ENCODE peak calls at places on chromosomes 13 and 19, in five cellular contexts. One of them, this sample, is unnamed.

GRCh38 chr19:6519289-6519688 is 11.5 kb upstream of the TNFSF9 start:
- DNase-seq in cardiac fibroblast: peak; percentile 73
- DNase-seq in progenitor cell of endocrine pancreas: no peak
- DNase-seq in left lung: no peak
- DNase-seq in CD8-positive, alpha-beta T cell: no peak
- DNase-seq in this sample: no peak

GRCh38 chr19:18023596-18024212 is 15.7 kb downstream of the ARRDC2 start:
- DNase-seq in cardiac fibroblast: peak; percentile 96
- DNase-seq in progenitor cell of endocrine pancreas: no peak
- DNase-seq in left lung: peak; percentile 92
- DNase-seq in CD8-positive, alpha-beta T cell: peak; percentile 48
- DNase-seq in this sample: peak; percentile 36

GRCh38 chr19:35247526-35248309 is 1.1 kb upstream of the LSR start:
- DNase-seq in cardiac fibroblast: no peak
- DNase-seq in progenitor cell of endocrine pancreas: peak; percentile 89
- DNase-seq in left lung: peak; percentile 90
- DNase-seq in CD8-positive, alpha-beta T cell: peak; percentile 41
- DNase-seq in this sample: peak; percentile 66

GRCh38 chr13:112194167-112194530 is 127.2 kb downstream of the SOX1 start:
- DNase-seq in cardiac fibroblast: no peak
- DNase-seq in progenitor cell of endocrine pancreas: no peak
- DNase-seq in left lung: no peak
- DNase-seq in CD8-positive, alpha-beta T cell: no peak
- DNase-seq in this sample: no peak

GRCh38 chr13:83168575-83168974 is 713.7 kb downstream of the SLITRK1 start:
- DNase-seq in cardiac fibroblast: peak; percentile 22
- DNase-seq in progenitor cell of endocrine pancreas: no peak
- DNase-seq in left lung: no peak
- DNase-seq in CD8-positive, alpha-beta T cell: no peak
- DNase-seq in this sample: no peak

GRCh38 chr13:29791997-29792775 is 58.2 kb downstream of the UBL3 start:
- DNase-seq in cardiac fibroblast: peak; percentile 3
- DNase-seq in progenitor cell of endocrine pancreas: no peak
- DNase-seq in left lung: no peak
- DNase-seq in CD8-positive, alpha-beta T cell: no peak
- DNase-seq in this sample: no peak

GRCh38 chr13:45781553-45782326 is 69.8 kb downstream of the SIAH3 start:
- DNase-seq in cardiac fibroblast: peak; percentile 10
- DNase-seq in progenitor cell of endocrine pancreas: no peak
- DNase-seq in left lung: no peak
- DNase-seq in CD8-positive, alpha-beta T cell: no peak
- DNase-seq in this sample: no peak

GRCh38 chr13:21361123-21361522 is 98.0 kb downstream of the ZDHHC20 start:
- DNase-seq in cardiac fibroblast: no peak
- DNase-seq in progenitor cell of endocrine pancreas: no peak
- DNase-seq in left lung: no peak
- DNase-seq in CD8-positive, alpha-beta T cell: no peak
- DNase-seq in this sample: no peak

GRCh38 chr13:114082849-114083645 is 49.4 kb downstream of the RASA3 start:
- DNase-seq in cardiac fibroblast: no peak
- DNase-seq in progenitor cell of endocrine pancreas: no peak
- DNase-seq in left lung: no peak
- DNase-seq in CD8-positive, alpha-beta T cell: no peak
- DNase-seq in this sample: no peak

GRCh38 chr19:30123611-30124010 is 181.6 kb downstream of the URI1 start:
- DNase-seq in cardiac fibroblast: no peak
- DNase-seq in progenitor cell of endocrine pancreas: no peak
- DNase-seq in left lung: no peak
- DNase-seq in CD8-positive, alpha-beta T cell: no peak
- DNase-seq in this sample: no peak

GRCh38 chr19:28554321-28555091 is 658.4 kb downstream of the UQCRFS1 start:
- DNase-seq in cardiac fibroblast: no peak
- DNase-seq in progenitor cell of endocrine pancreas: no peak
- DNase-seq in left lung: no peak
- DNase-seq in CD8-positive, alpha-beta T cell: no peak
- DNase-seq in this sample: no peak

GRCh38 chr13:114078501-114079451 is 53.6 kb downstream of the RASA3 start:
- DNase-seq in cardiac fibroblast: peak; percentile 80
- DNase-seq in progenitor cell of endocrine pancreas: no peak
- DNase-seq in left lung: peak; percentile 76
- DNase-seq in CD8-positive, alpha-beta T cell: no peak
- DNase-seq in this sample: no peak

GRCh38 chr13:21579754-21580316 is 24.1 kb downstream of the MICU2 start:
- DNase-seq in cardiac fibroblast: no peak
- DNase-seq in progenitor cell of endocrine pancreas: no peak
- DNase-seq in left lung: no peak
- DNase-seq in CD8-positive, alpha-beta T cell: no peak
- DNase-seq in this sample: no peak

GRCh38 chr19:47176071-47176626 is 45.5 kb downstream of the SAE1 start:
- DNase-seq in cardiac fibroblast: peak; percentile 63
- DNase-seq in progenitor cell of endocrine pancreas: no peak
- DNase-seq in left lung: no peak
- DNase-seq in CD8-positive, alpha-beta T cell: no peak
- DNase-seq in this sample: no peak

GRCh38 chr19:46068345-46069258 is 27.8 kb upstream of the IGFL4 start:
- DNase-seq in cardiac fibroblast: peak; percentile 86
- DNase-seq in progenitor cell of endocrine pancreas: no peak
- DNase-seq in left lung: no peak
- DNase-seq in CD8-positive, alpha-beta T cell: no peak
- DNase-seq in this sample: no peak

GRCh38 chr19:46067691-46068090 is 26.9 kb upstream of the IGFL4 start:
- DNase-seq in cardiac fibroblast: no peak
- DNase-seq in progenitor cell of endocrine pancreas: no peak
- DNase-seq in left lung: no peak
- DNase-seq in CD8-positive, alpha-beta T cell: no peak
- DNase-seq in this sample: no peak

GRCh38 chr19:46060012-46060411 is 19.2 kb upstream of the IGFL4 start:
- DNase-seq in cardiac fibroblast: no peak
- DNase-seq in progenitor cell of endocrine pancreas: no peak
- DNase-seq in left lung: no peak
- DNase-seq in CD8-positive, alpha-beta T cell: no peak
- DNase-seq in this sample: no peak

GRCh38 chr19:46069841-46070341 is 29.1 kb upstream of the IGFL4 start:
- DNase-seq in cardiac fibroblast: peak; percentile 94
- DNase-seq in progenitor cell of endocrine pancreas: no peak
- DNase-seq in left lung: no peak
- DNase-seq in CD8-positive, alpha-beta T cell: no peak
- DNase-seq in this sample: no peak

DNA sequence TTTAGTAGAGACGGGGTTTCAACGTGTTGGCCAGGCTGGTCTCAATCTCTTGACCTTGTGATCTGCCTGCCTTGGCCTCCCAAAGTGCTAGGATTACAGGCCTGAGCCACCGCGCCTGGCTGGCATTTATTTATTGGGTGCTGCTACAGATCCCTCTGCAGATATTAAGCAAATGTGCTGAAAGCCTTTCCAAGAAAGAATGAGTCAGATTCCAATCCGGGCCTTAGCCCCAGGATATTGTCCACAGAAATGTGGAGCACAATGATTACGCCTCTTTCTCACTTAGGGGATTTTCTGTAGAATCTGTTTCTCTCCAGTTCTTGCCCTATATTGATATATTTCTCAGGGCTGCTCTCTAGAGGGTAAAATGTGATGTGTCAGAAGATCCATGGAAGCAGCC is 24.7 kb upstream of the IGFL4 start:
- DNase-seq in cardiac fibroblast: peak; percentile 36
- DNase-seq in progenitor cell of endocrine pancreas: no peak
- DNase-seq in left lung: no peak
- DNase-seq in CD8-positive, alpha-beta T cell: no peak
- DNase-seq in this sample: no peak
- TF ChIP-seq CTCF in cardiac fibroblast: no peak
- TF ChIP-seq CTCF in progenitor cell of endocrine pancreas: no peak
- TF ChIP-seq CTCF in left lung: no peak
- TF ChIP-seq CTCF in CD8-positive, alpha-beta T cell: no peak
- TF ChIP-seq CTCF in this sample: no peak

DNA sequence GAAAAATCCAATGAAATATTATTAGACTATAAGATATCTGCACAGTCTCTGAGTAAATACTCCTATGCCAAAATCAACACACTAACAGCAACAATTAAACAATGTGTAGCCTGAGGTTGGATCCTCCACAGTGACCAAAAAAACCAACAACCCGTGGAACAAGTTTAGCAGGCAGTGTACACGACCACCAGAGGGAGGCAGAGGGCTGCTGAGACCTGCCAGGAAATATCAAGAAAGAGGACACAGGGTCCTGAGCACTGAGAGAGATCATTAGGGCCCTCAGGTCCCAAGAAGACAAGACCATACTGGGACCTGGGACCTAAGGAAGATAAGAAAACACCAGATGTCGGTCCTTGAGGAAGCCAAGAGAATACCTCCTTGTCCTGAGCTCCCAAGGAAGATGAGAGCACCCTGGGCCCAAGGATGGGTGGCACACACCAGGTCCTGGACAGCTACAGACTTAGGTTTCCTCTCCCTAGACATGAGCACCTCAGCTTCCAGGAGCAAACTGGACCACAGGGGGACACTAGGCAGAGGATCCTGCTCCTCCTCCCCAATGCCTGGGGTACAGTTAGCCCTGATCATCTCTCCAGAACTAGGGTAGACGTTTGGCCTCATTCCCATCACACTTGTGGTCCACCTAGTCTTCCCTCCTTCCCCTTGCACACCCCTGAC is 822 bp upstream of the ZNF274 start:
- DNase-seq in cardiac fibroblast: peak; percentile 44
- DNase-seq in progenitor cell of endocrine pancreas: no peak
- DNase-seq in left lung: no peak
- DNase-seq in CD8-positive, alpha-beta T cell: peak; percentile 44
- DNase-seq in this sample: peak; percentile 12
- TF ChIP-seq CTCF in cardiac fibroblast: peak; percentile 73
- TF ChIP-seq CTCF in progenitor cell of endocrine pancreas: peak; percentile 34
- TF ChIP-seq CTCF in left lung: no peak
- TF ChIP-seq CTCF in CD8-positive, alpha-beta T cell: peak; percentile 57
- TF ChIP-seq CTCF in this sample: peak; percentile 30

GRCh38 chr13:109567315-109567714 is 219.1 kb downstream of the IRS2 start:
- DNase-seq in cardiac fibroblast: no peak
- DNase-seq in progenitor cell of endocrine pancreas: no peak
- DNase-seq in left lung: no peak
- DNase-seq in CD8-positive, alpha-beta T cell: no peak
- DNase-seq in this sample: no peak
- TF ChIP-seq CTCF in cardiac fibroblast: peak; percentile 42
- TF ChIP-seq CTCF in progenitor cell of endocrine pancreas: no peak
- TF ChIP-seq CTCF in left lung: no peak
- TF ChIP-seq CTCF in CD8-positive, alpha-beta T cell: no peak
- TF ChIP-seq CTCF in this sample: no peak

DNA sequence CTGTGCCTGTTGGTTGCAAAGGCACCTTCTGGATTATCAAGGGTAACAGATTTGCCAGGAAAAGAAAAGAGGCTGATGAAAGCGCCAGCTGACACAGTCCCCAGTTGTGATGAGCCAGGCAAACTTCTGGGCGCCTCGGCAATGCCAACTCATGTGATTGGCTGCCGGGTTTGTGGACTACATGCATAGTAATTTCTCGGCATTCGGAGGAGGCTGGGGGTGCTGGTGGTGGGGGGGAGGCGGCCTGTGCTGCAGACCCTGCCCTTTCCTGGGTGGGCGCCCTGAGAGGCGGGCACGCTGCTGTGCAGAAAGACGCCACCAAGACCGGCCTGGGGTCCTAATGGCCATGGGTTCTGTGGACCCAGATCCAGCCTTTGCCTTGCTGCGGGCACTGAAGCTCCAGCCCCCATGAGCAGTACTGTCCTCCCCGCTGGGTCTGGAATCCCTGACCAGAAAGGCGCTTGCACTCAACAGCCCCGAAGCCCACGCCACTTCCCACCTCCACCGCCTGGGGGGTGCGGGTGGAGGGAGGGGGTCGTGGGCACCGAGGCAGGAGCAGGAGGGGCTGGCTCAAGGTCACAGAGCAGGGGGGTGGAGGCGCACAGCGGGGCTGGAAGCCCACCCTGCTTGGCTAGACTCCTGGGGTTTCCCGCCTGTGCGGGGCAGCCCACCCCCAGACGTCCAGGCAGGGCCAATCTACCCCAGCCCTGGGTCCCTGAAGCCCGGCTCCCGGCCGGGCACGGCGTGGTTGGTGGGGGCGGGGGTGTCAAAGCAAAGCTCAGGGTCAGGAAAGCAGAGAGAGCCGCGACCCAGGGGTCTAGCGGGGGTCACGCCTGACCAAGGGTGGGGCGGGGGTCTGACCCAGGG is 1.0 kb downstream of the DIRAS1 start:
- DNase-seq in cardiac fibroblast: peak; percentile 28
- DNase-seq in progenitor cell of endocrine pancreas: no peak
- DNase-seq in left lung: no peak
- DNase-seq in CD8-positive, alpha-beta T cell: no peak
- DNase-seq in this sample: no peak
- TF ChIP-seq CTCF in cardiac fibroblast: no peak
- TF ChIP-seq CTCF in progenitor cell of endocrine pancreas: peak; percentile 29
- TF ChIP-seq CTCF in left lung: no peak
- TF ChIP-seq CTCF in CD8-positive, alpha-beta T cell: no peak
- TF ChIP-seq CTCF in this sample: no peak

DNA sequence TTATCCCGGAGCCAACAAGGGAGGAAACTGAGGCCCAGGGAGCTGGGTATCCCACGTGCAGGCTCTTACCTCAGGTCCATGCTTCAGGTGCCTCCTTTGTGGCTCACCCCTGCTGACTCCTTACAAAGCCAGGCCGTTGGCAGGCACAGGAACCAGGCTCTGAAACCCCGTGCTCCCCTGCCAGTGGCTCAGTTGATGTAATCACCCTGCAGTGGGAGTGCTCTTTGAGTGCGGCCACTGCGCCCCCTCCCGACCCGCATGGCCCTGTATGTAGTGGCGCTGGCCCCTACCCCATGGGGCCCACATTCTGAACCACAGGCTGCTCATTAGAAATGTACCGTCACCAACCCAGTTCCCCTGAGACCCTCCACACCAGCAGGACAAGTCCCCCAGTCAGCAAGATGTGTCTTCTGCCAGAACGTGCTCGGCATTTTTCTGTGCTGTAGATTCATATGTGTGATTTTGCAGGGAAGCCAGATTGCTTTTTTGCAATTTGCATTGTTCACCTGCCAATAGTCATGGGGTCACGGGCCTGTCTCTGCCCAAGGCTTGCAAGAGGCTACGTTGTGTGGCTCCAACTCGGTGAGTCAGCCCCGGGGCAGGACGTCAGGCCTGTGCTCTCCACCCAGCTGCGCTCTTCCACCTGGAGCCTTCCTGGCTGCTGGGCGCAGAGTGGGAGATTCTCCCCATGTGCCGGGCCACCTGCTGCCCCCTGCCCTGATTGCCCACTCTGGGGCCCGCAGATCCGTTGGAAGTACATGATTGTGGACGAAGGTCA is 60.3 kb downstream of the SMARCA4 start:
- DNase-seq in cardiac fibroblast: no peak
- DNase-seq in progenitor cell of endocrine pancreas: no peak
- DNase-seq in left lung: no peak
- DNase-seq in CD8-positive, alpha-beta T cell: no peak
- DNase-seq in this sample: no peak
- TF ChIP-seq CTCF in cardiac fibroblast: no peak
- TF ChIP-seq CTCF in progenitor cell of endocrine pancreas: no peak
- TF ChIP-seq CTCF in left lung: no peak
- TF ChIP-seq CTCF in CD8-positive, alpha-beta T cell: no peak
- TF ChIP-seq CTCF in this sample: no peak

GRCh38 chr13:67369895-67370660 is 139.9 kb upstream of the PCDH9 start:
- DNase-seq in cardiac fibroblast: peak; percentile 90
- DNase-seq in progenitor cell of endocrine pancreas: no peak
- DNase-seq in left lung: no peak
- DNase-seq in CD8-positive, alpha-beta T cell: no peak
- DNase-seq in this sample: no peak
- TF ChIP-seq CTCF in cardiac fibroblast: no peak
- TF ChIP-seq CTCF in progenitor cell of endocrine pancreas: no peak
- TF ChIP-seq CTCF in left lung: no peak
- TF ChIP-seq CTCF in CD8-positive, alpha-beta T cell: no peak
- TF ChIP-seq CTCF in this sample: no peak